ENCODE peak calls at places on chromosomes 2 and 18, in eight cellular contexts. E is astrocyte of the hippocampus, W is iris pigment epithelial cell, C is GM23338, O is glutamatergic neuron, I is astrocyte of the spinal cord, A is IMR-90, M is cardiac muscle cell. V is an unnamed sample.

GRCh38 chr2:240213476-240214391 is 73.3 kb upstream of the OTOS start:
- DNase-seq in E (peak), W (no peak), C (no peak), O (no peak), I (no peak), A (no peak), M (no peak), V (no peak)

GRCh38 chr2:38959938-38960608 is 70.4 kb downstream of the ARHGEF33 start:
- DNase-seq in E (peak), W (peak), C (peak), O (peak), I (peak), A (peak), M (peak), V (no peak)

GRCh38 chr2:142596334-142597088 is 281.0 kb upstream of the KYNU start:
- DNase-seq in E (peak), W (peak), C (no peak), O (no peak), I (peak), A (peak), M (no peak), V (no peak)

GRCh38 chr2:139992078-139992477 is 1211.9 kb upstream of the NXPH2 start:
- DNase-seq in E (no peak), W (no peak), C (peak), O (no peak), I (no peak), A (no peak), M (no peak), V (no peak)

GRCh38 chr2:234293973-234294372 is 202.9 kb downstream of the ARL4C start:
- DNase-seq in E (no peak), W (no peak), C (peak), O (no peak), I (no peak), A (no peak), M (no peak), V (peak)

GRCh38 chr2:176729706-176730569 is 460.7 kb downstream of the MTX2 start:
- DNase-seq in E (peak), W (peak), C (no peak), O (no peak), I (peak), A (no peak), M (peak), V (peak)

GRCh38 chr18:23283933-23284430 is 148.7 kb downstream of the CABLES1 start:
- DNase-seq in E (peak), W (peak), C (peak), O (no peak), I (peak), A (peak), M (peak), V (peak)

GRCh38 chr2:169365093-169365483 is 2.8 kb upstream of the LRP2 start:
- DNase-seq in E (no peak), W (no peak), C (peak), O (no peak), I (peak), A (no peak), M (peak), V (peak)

GRCh38 chr2:112150447-112150846 is 12.3 kb downstream of the FBLN7 start:
- DNase-seq in E (peak), W (peak), C (no peak), O (no peak), I (peak), A (peak), M (peak), V (peak)

GRCh38 chr2:216023055-216023648 is 9.8 kb upstream of the MREG start:
- DNase-seq in E (peak), W (peak), C (peak), O (peak), I (peak), A (peak), M (peak), V (peak)

GRCh38 chr18:28581503-28582169 is 404.7 kb upstream of the CDH2 start:
- DNase-seq in E (peak), W (no peak), C (peak), O (no peak), I (peak), A (no peak), M (no peak), V (no peak)

GRCh38 chr2:107809835-107810234 is 16.9 kb upstream of the RGPD4 start:
- DNase-seq in E (no peak), W (no peak), C (no peak), O (no peak), I (no peak), A (no peak), M (no peak), V (no peak)

GRCh38 chr2:130829020-130829419 is 7.7 kb upstream of the ARHGEF4 start:
- DNase-seq in E (peak), W (peak), C (peak), O (no peak), I (peak), A (peak), M (no peak), V (peak)

GRCh38 chr18:43139288-43139946 is 23.9 kb upstream of the RIT2 start:
- DNase-seq in E (no peak), W (no peak), C (peak), O (no peak), I (no peak), A (no peak), M (no peak), V (no peak)

GRCh38 chr2:85457877-85458316 is 39.4 kb downstream of the SH2D6 start:
- DNase-seq in E (peak), W (no peak), C (no peak), O (no peak), I (peak), A (no peak), M (no peak), V (peak)

GRCh38 chr2:101349893-101350662 is 37.2 kb downstream of the CREG2 start:
- DNase-seq in E (peak), W (peak), C (no peak), O (no peak), I (peak), A (peak), M (peak), V (no peak)

GRCh38 chr18:73101977-73102376 is 234.2 kb upstream of the NETO1 start:
- DNase-seq in E (no peak), W (peak), C (no peak), O (no peak), I (peak), A (peak), M (no peak), V (peak)

GRCh38 chr18:1659190-1659589 is 754.5 kb downstream of the ADCYAP1 start:
- DNase-seq in E (no peak), W (no peak), C (no peak), O (no peak), I (no peak), A (no peak), M (no peak), V (no peak)

GRCh38 chr18:52499646-52500045 is 159.6 kb downstream of the DCC start:
- DNase-seq in E (no peak), W (no peak), C (no peak), O (no peak), I (no peak), A (no peak), M (no peak), V (no peak)

GRCh38 chr18:5197032-5197434 is at the start of gene AKAIN1:
- DNase-seq in E (peak), W (peak), C (peak), O (peak), I (peak), A (peak), M (peak), V (peak)

GRCh38 chr2:59180111-59180510 is 939.0 kb upstream of the FANCL start:
- DNase-seq in E (no peak), W (no peak), C (no peak), O (no peak), I (no peak), A (no peak), M (no peak), V (no peak)

V was measured in Daoy.